ENCODE peak calls at places on chromosomes 5 and 9, in four cellular contexts. B is T-helper 2 cell, I is ELR, M is H9. G is an unnamed sample.

GRCh38 chr5:177303925-177304391 is 359 bp downstream of the PRELID1 start:
- DNase-seq in B (no peak), I (peak; percentile 35), M (no peak), G (no peak)

GRCh38 chr9:69173497-69173890 is 583 bp upstream of the TJP2 start:
- DNase-seq in M (no peak), B (no peak), I (no peak), G (no peak)

GRCh38 chr5:27191786-27192505 is 153.6 kb upstream of the CDH9 start:
- DNase-seq in M (no peak), I (peak; percentile 33), B (no peak), G (no peak)

GRCh38 chr5:113230711-113231652 is 203.8 kb downstream of the TSSK1B start:
- DNase-seq in M (no peak), B (no peak), I (peak; percentile 53), G (no peak)

GRCh38 chr5:171845857-171846785 is 60.5 kb downstream of the SMIM23 start:
- DNase-seq in M (peak; percentile 57), I (peak; percentile 48), B (no peak), G (no peak)

GRCh38 chr5:69152731-69153130 is 14.2 kb upstream of the CCNB1 start:
- DNase-seq in M (no peak), B (no peak), I (no peak), G (no peak)

GRCh38 chr5:149639718-149640117 is 58.4 kb downstream of the ARHGEF37 start:
- DNase-seq in B (no peak), I (no peak), M (no peak), G (no peak)

GRCh38 chr9:27828908-27829307 is 255.6 kb upstream of the C9orf72 start:
- DNase-seq in M (no peak), B (no peak), I (no peak), G (no peak)

GRCh38 chr9:132673355-132673754 is 3.1 kb downstream of the GTF3C4 start:
- DNase-seq in M (peak; percentile 38), B (no peak), I (peak; percentile 76), G (peak; percentile 31)

GRCh38 chr9:128558431-128559310 is 6.3 kb downstream of the SPTAN1 start:
- DNase-seq in M (no peak), B (peak; percentile 46), I (peak; percentile 85), G (no peak)

GRCh38 chr9:89576404-89576824 is 28.4 kb upstream of the GADD45G start:
- DNase-seq in B (no peak), M (no peak), I (peak; percentile 30), G (no peak)

GRCh38 chr5:170275376-170275994 is 22.1 kb downstream of the LCP2 start:
- DNase-seq in M (no peak), B (peak; percentile 75), I (no peak), G (no peak)

GRCh38 chr5:1137567-1138444 is 25.9 kb upstream of the SLC12A7 start:
- DNase-seq in I (no peak), M (no peak), B (no peak), G (no peak)

GRCh38 chr5:82164957-82165698 is 113.0 kb downstream of the RPS23 start:
- DNase-seq in I (peak; percentile 67), B (no peak), M (peak; percentile 43), G (peak; percentile 74)

GRCh38 chr9:77469515-77470197 is 178.5 kb downstream of the GNA14 start:
- DNase-seq in B (no peak), I (no peak), M (no peak), G (no peak)

GRCh38 chr9:27351438-27351837 is 54.5 kb upstream of the EQTN start:
- DNase-seq in B (no peak), I (no peak), M (no peak), G (no peak)

GRCh38 chr9:110065527-110065926 is 142.4 kb downstream of the C9orf152 start:
- DNase-seq in I (peak; percentile 34), B (no peak), M (no peak), G (no peak)

GRCh38 chr5:180376511-180376910 is 23.4 kb upstream of the GFPT2 start:
- DNase-seq in I (no peak), M (no peak), B (no peak), G (no peak)

GRCh38 chr9:81619353-81620008 is 69.9 kb downstream of the TLE1 start:
- DNase-seq in B (no peak), I (peak; percentile 49), M (no peak), G (no peak)

GRCh38 chr5:172707285-172708182 is 63.5 kb downstream of the DUSP1 start:
- DNase-seq in B (no peak), I (peak; percentile 92), M (peak; percentile 81), G (peak; percentile 75)

GRCh38 chr5:144421411-144421810 is 250.7 kb downstream of the KCTD16 start:
- DNase-seq in B (no peak), M (no peak), I (no peak), G (no peak)

G was measured in WERI-Rb-1.